ENCODE peak calls at places on chromosomes 16 and 17, in six cellular contexts. C is HEK293T; M is stimulated activated CD8-positive, alpha-beta memory T cell treated with anti-CD3 and anti-CD28 coated beads, Interleukin-4, amount 100 ng/mL, for 4 hours; U is stimulated activated CD4-positive, alpha-beta T cell treated with anti-CD3 and anti-CD28 coated beads, Interleukin-1b, Interleukin-23, amount 100 ng/mL, for 1 hour; T is mucosa of descending colon; B is NCI-H1436. N is an unnamed sample.

GRCh38 chr17:48612854-48613691 is 2.0 kb downstream of the HOXB8 start:
- DNase-seq in C (no peak), M (no peak), U (no peak), T (peak; percentile 72), B (peak; percentile 22), N (no peak)

GRCh38 chr17:45288825-45289224 is 26.9 kb upstream of the SPATA32 start:
- DNase-seq in C (no peak), M (no peak), U (no peak), T (no peak), B (no peak), N (peak; percentile 16)

GRCh38 chr17:75129576-75129975 is 2.0 kb downstream of the NT5C start:
- DNase-seq in C (no peak), M (no peak), U (no peak), T (no peak), B (no peak), N (no peak)

GRCh38 chr16:10552998-10553491 is 27.4 kb downstream of the EMP2 start:
- DNase-seq in C (no peak), M (peak; percentile 11), U (no peak), T (peak; percentile 33), B (no peak), N (no peak)

GRCh38 chr17:57563968-57564367 is 181.1 kb downstream of the CCDC182 start:
- DNase-seq in C (no peak), M (no peak), U (no peak), T (no peak), B (no peak), N (no peak)

GRCh38 chr17:63358111-63358839 is 87.8 kb downstream of the CYB561 start:
- DNase-seq in C (no peak), M (no peak), U (no peak), T (no peak), B (no peak), N (no peak)

GRCh38 chr17:4597975-4598374 is 13.6 kb downstream of the SMTNL2 start:
- DNase-seq in C (no peak), M (no peak), U (no peak), T (no peak), B (no peak), N (no peak)

GRCh38 chr16:81848306-81848853 is 69.3 kb downstream of the PLCG2 start:
- DNase-seq in C (no peak), M (no peak), U (no peak), T (no peak), B (no peak), N (no peak)

GRCh38 chr17:74522381-74523090 is 8.7 kb downstream of the CD300LB start:
- DNase-seq in C (peak; percentile 4), M (no peak), U (no peak), T (no peak), B (no peak), N (no peak)

GRCh38 chr17:496761-497586 is 144.4 kb upstream of the RPH3AL start:
- DNase-seq in C (no peak), M (no peak), U (no peak), T (no peak), B (no peak), N (no peak)

N was measured in cerebellar nuclear complex.